ENCODE peak calls at places on chromosomes 16 and 17, in four cellular contexts. U, X, W and Z are unnamed samples.

GRCh38 chr16:12771341-12771798 is 32.3 kb downstream of the CPPED1 start:
- DNase-seq in X (no peak), W (no peak), U (no peak), Z (no peak)

GRCh38 chr17:48753794-48754499 is 25.4 kb upstream of the HOXB13 start:
- DNase-seq in W (no peak), X (no peak), U (no peak), Z (no peak)

GRCh38 chr16:69328854-69329316 is 1.5 kb downstream of the PDF start:
- DNase-seq in U (peak), X (no peak), W (peak), Z (no peak)

GRCh38 chr16:23803591-23804123 is 32.1 kb upstream of the PRKCB start:
- DNase-seq in U (peak), W (peak), X (peak), Z (peak)

GRCh38 chr17:2230877-2231276 is 72.7 kb downstream of the SMG6 start:
- DNase-seq in X (no peak), U (no peak), W (no peak), Z (no peak)

GRCh38 chr17:63278731-63279442 is 167.2 kb downstream of the CYB561 start:
- DNase-seq in U (no peak), W (peak), X (no peak), Z (no peak)

GRCh38 chr16:88535181-88535856 is 34.9 kb upstream of the ZC3H18 start:
- DNase-seq in X (no peak), U (no peak), W (no peak), Z (no peak)

GRCh38 chr16:35746281-35746962 is 2287.0 kb downstream of the TP53TG3F start:
- DNase-seq in W (no peak), X (no peak), U (no peak), Z (no peak)

GRCh38 chr17:75899767-75900468 is 3.2 kb upstream of the TRIM65 start:
- DNase-seq in W (no peak), X (no peak), U (no peak), Z (no peak)

GRCh38 chr17:71118039-71118438 is 948.7 kb downstream of the KCNJ2 start:
- DNase-seq in U (peak), X (no peak), W (peak), Z (peak)

GRCh38 chr17:72390675-72391501 is 270.1 kb downstream of the SOX9 start:
- DNase-seq in W (peak), X (no peak), U (peak), Z (no peak)

GRCh38 chr16:14608111-14608566 is 21.9 kb downstream of the PARN start:
- DNase-seq in X (no peak), U (no peak), W (no peak), Z (no peak)

GRCh38 chr16:17448640-17449638 is 21.8 kb downstream of the XYLT1 start:
- DNase-seq in U (no peak), W (no peak), X (peak), Z (no peak)

DNA sequence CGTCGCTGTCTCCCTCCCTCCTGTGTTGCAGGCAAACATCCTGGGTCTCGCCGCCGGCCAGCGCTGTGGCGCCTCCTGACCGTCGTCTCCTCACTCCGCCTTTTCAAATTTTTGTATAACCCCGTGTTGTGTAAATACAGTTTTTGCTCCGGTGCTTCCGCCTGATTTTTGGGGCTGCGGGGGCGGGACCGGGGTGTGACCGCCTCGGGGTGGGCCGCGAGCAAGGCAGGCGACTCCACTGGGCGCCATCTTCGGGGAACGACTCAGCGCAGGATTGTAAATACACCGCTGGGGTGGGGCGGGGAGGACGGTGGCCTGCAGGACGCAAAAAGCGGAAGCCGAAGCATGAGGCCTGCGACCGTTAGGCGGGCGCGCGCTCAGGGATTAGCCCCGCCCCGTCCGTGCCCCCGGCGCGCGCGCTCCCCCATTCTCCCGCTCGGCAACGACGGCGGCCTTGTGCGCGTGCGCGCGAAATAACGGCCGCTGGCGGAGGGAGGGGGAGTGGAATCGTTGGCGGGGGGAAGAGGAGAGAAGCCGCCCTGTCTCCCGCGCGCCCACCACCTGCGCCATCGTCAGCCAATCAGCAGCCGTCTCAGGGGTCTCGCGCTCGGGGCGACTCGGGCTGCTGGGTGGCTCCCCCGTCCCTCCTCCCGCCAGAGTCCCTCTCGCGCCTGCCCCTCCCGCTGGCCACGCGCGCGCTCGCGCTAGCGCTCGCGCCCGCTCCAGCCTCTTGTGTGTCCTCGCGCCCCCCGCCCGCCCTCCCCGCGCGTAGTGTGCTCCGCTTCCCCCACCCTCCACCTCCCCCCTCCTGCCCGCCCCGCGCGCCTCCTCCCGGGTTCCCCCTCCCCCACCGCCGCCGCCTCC is 865 bp upstream of the MAZ start:
- DNase-seq in U (peak), X (peak), W (peak), Z (peak)
- TF ChIP-seq CTCF in U (no peak), X (no peak), W (no peak), Z (no peak)

DNA sequence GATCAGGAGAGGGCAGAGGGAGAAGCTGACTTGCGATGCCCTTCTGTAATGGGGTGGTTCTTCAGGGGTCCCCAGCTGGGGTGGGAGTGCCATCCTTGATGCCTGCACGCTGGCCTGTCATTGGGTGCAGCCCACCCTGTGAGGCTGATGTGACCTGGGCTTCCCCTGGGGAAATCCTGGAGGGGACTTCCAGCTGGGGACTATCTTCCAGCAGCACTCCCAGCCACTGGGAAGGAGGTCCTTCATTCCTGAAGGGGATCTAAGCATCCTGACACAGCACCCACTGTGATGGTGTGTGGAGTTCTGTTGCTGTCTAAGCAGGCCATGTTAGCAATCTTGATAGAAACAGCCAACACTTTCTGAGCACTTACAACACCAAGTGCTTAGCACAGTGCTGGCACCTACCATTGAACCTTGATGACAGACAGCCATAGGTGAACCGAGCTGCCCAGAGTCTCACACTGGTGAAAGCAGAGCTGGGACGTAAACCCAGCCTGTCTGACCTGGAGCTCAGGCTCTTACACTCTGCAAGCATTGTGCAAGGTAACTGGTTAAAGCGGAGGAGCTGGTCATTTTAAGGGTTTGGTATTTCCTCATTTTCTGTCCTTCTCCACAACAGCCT is 211.3 kb downstream of the CCDC182 start:
- DNase-seq in W (no peak), U (no peak), X (no peak), Z (no peak)
- TF ChIP-seq CTCF in W (no peak), U (no peak), X (no peak), Z (no peak)

GRCh38 chr17:66301418-66301863 is 972 bp upstream of the PRKCA start:
- DNase-seq in U (no peak), W (no peak), X (no peak), Z (no peak)
- TF ChIP-seq CTCF in U (no peak), W (no peak), X (no peak), Z (no peak)

DNA sequence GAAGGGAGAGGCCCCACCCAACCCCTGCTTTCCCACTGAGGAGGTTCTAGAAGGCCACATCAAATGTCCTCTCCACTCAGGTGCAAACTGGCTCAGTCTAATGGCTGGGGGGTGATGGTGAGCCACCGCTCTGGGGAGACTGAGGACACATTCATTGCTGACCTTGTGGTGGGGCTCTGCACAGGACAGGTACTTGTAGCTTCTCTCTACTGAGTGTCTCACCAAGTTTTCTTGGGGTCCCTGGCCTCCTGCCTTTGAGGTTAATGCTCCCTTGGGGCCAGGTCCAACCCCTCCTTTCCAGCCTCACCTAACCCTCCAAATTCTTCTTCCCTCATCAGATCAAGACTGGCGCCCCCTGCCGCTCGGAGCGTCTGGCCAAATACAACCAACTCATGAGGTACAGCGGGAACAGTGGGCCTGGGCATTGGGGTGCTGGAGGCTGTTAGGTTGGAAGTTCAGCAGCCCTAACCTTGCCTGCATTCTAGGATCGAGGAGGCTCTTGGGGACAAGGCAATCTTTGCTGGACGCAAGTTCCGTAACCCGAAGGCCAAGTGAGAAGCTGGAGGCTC is 5.7 kb downstream of the ENO3 start:
- DNase-seq in U (no peak), X (no peak), W (no peak), Z (peak)
- TF ChIP-seq CTCF in U (no peak), X (peak), W (no peak), Z (peak)

DNA sequence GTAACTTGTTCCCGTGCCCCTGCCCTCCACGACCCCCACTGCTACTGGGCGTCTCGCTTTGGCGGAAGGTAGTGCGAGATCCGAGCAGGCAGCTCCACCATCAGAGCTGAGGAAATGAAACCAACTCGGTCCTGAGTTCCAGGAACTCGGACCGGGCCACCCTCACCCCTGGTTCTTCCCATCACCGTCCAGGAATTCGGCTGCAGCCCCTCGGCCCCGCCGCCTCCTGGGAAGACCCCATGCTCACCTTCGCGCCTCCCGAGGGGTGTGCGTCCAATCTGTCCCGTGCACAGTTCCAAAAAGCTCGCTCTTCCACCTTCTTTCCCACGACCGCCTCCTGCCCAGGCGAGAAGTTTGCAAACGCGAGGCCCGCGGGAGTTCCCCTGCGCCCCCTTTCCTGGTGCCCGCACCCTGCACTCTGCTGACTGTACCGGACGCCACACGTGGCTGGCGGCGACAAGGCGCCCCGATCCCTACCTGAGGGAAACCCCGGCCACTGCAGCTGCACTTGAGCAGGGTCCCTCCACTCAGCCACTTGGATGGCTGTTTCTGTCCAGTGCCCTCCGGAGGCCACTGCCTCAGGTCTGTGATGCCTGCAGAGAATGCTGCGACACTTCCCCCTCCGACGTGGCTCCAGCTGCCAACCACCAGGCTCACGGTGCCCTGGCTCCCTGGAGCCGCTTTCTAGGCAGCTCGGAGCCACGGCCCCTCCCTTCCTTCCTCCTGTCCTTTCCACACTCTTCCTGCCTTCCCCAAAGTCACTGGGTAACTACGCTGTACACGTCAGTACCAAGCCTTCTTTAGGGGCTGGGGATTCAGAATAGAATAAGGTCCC is at the start of gene MLKL:
- DNase-seq in U (peak), X (peak), W (peak), Z (peak)
- TF ChIP-seq CTCF in U (no peak), X (no peak), W (no peak), Z (no peak)

GRCh38 chr16:82755570-82756282 is 129.0 kb downstream of the CDH13 start:
- DNase-seq in X (no peak), W (peak), U (no peak), Z (no peak)
- TF ChIP-seq CTCF in X (no peak), W (no peak), U (no peak), Z (peak)

DNA sequence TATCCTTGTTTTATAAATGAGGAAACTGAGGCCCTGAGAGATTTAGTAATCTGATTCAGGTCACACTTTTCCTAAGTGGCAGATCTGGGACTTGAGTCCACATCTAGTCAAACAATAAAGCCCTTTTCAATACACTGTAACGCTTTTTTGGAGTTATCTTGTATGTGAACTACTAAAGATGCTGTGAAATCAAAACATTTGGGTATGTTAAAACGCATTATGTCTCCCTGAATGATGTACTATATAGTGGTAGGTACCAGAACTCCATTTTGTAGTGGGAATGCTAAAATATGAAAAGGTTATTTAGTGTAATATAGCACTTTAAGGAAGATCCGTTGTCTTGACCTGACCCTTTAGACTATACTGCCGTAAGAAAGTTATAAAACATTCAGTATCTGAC is 57.2 kb downstream of the NACA2 start:
- DNase-seq in U (no peak), W (no peak), X (no peak), Z (no peak)
- TF ChIP-seq CTCF in U (no peak), W (no peak), X (no peak), Z (no peak)

DNA sequence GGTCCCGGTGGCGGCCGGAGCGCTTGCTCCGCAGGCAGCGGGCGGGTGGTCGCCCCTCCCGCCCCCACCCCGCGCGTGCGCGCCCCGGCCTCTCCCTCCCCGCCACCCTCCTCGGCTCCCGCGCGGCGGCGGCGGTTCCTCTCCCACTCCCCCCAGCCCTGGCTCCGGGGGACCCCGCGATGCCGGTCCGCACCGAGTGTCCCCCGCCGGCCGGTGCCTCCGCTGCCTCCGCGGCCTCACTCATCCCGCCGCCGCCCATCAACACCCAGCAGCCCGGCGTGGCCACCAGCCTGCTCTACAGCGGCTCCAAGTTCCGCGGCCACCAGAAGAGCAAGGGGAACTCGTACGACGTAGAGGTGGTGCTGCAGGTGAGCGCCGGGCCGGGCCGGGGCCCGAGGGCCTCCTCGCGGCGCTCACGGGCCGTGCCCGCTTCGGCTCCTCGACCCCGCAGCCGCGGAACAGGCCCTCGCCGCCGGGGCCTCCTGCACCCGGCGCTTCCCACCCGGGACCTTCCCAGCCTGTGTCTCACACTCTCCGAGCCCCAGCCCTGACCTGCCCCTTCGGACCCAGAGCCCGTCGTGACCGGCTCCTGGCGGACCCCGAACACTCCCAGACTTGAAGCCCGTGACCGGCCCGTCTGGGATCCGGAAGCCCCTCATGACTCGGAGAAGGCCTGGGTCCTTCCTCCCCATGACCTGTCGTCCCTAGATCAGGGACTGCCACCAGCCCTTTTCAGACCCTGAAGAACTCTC is 503 bp downstream of the GID4 start:
- DNase-seq in U (peak), W (peak), X (no peak), Z (peak)
- TF ChIP-seq CTCF in U (no peak), W (no peak), X (no peak), Z (no peak)

GRCh38 chr17:69042308-69042707 is 18.4 kb downstream of the ABCA9 start:
- DNase-seq in W (no peak), X (no peak), U (no peak), Z (no peak)

GRCh38 chr17:69047368-69048263 is 13.1 kb downstream of the ABCA9 start:
- DNase-seq in W (peak), U (peak), X (no peak), Z (peak)

GRCh38 chr17:69043098-69043497 is 17.6 kb downstream of the ABCA9 start:
- DNase-seq in X (no peak), U (no peak), W (no peak), Z (no peak)

GRCh38 chr17:69048634-69049033 is 12.1 kb downstream of the ABCA9 start:
- DNase-seq in W (no peak), U (no peak), X (no peak), Z (no peak)

DNA sequence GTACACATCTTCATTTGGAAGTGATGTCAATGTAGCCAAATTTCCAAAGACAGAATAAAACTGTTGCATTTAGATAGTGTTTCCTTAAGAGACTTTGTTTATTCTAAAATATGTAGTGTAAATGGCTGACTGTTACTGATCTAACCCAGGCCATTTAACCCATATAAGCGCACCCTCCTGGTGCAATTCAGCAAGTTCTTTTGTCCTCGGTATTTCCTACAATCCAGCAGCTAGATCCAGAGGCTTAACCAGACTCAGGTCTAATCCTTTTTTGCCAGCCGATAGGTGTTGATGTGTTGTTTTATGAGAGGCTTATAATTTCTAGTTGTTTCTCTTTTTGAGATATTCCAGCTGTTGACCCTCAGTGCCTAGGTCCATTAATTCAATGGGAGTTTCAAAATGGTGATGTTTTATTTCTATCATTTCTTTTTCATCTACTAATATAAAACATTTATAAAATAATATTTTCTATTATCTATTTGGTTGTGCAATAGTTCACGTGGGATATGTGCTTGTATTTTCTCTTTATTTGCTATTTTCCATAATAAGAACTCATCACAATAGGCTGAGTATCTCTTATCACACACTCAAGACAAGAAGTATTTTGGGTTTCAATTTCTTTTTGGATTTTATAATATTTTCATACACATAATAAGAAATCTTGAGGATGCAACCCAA is 14.5 kb downstream of the ABCA9 start:
- DNase-seq in X (no peak), U (no peak), W (no peak), Z (no peak)
- TF ChIP-seq CTCF in X (no peak), U (no peak), W (no peak), Z (no peak)

GRCh38 chr17:10754861-10755591 is 25.2 kb upstream of the TMEM220 start:
- DNase-seq in X (no peak), W (no peak), U (no peak), Z (peak)

GRCh38 chr17:10755592-10756127 is 25.8 kb upstream of the TMEM220 start:
- DNase-seq in X (no peak), W (no peak), U (no peak), Z (no peak)

GRCh38 chr17:10752696-10753095 is 22.9 kb upstream of the TMEM220 start:
- DNase-seq in W (no peak), X (no peak), U (no peak), Z (no peak)

GRCh38 chr17:10756146-10756545 is 26.3 kb upstream of the TMEM220 start:
- DNase-seq in X (no peak), W (no peak), U (no peak), Z (no peak)

DNA sequence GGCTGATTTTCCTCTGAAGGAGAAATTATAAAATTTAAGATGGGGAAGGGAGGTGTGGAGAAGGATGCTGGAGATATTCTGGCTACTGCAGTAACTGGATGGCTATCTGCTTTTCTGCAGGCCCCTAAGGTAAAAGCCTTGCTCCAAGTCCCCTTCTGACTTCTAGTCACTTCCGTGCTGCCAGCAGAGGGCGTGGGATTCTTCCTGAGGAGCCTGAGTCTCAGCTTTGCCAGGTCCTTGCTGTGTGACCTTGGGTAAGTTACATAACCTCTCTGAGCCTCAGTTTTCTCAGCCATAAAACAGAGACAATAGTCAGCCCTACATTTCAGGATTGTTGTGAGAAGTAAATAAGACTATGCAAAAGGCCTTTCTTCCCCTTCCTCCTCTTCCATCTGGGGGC is 24.3 kb upstream of the TMEM220 start:
- DNase-seq in U (no peak), X (no peak), W (peak), Z (no peak)
- TF ChIP-seq CTCF in U (peak), X (peak), W (peak), Z (peak)